ENCODE peak calls at places on chromosomes 2 and 18, in seven cellular contexts. W is aorta, N is A172, L is hepatic stellate cell, P is trophoblast cell, A is NCI-H1105, Q is HFF-Myc. T is an unnamed sample.
A peak's percentile ranks its signal among the peaks of the same experiment; 100 is the strongest.

GRCh38 chr2:175003875-175004729 is 1.1 kb downstream of the CHN1 start:
- DNase-seq in W (no peak), N (peak; percentile 14), L (no peak), P (peak; percentile 16), A (no peak), Q (no peak), T (no peak)

GRCh38 chr2:232316382-232317190 is 62.0 kb upstream of the ALPP start:
- DNase-seq in W (peak; percentile 59), N (peak; percentile 21), L (no peak), P (no peak), A (no peak), Q (no peak), T (no peak)

GRCh38 chr2:36468463-36469266 is 113.1 kb downstream of the CRIM1 start:
- DNase-seq in W (no peak), N (no peak), L (no peak), P (no peak), A (no peak), Q (no peak), T (no peak)

GRCh38 chr2:234681206-234681605 is 184.3 kb upstream of the ARL4C start:
- DNase-seq in W (no peak), N (no peak), L (no peak), P (no peak), A (no peak), Q (no peak), T (no peak)

GRCh38 chr2:84846041-84846663 is 34.7 kb downstream of the TRABD2A start:
- DNase-seq in W (no peak), N (no peak), L (peak; percentile 22), P (no peak), A (no peak), Q (no peak), T (no peak)

GRCh38 chr2:32591669-32592463 is 36.0 kb upstream of the TTC27 start:
- DNase-seq in W (no peak), N (peak; percentile 6), L (no peak), P (no peak), A (no peak), Q (no peak), T (no peak)

GRCh38 chr2:180359522-180360282 is 352.6 kb upstream of the CWC22 start:
- DNase-seq in W (no peak), N (peak; percentile 2), L (no peak), P (no peak), A (peak; percentile 42), Q (no peak), T (no peak)

GRCh38 chr2:9214866-9215265 is 8.3 kb downstream of the ASAP2 start:
- DNase-seq in W (no peak), N (no peak), L (no peak), P (peak; percentile 91), A (no peak), Q (no peak), T (no peak)

GRCh38 chr2:112636605-112637288 is 9.0 kb upstream of the SLC20A1 start:
- DNase-seq in W (no peak), N (no peak), L (no peak), P (peak; percentile 40), A (no peak), Q (no peak), T (no peak)

GRCh38 chr2:71922091-71922490 is 225.6 kb downstream of the CYP26B1 start:
- DNase-seq in W (no peak), N (no peak), L (no peak), P (no peak), A (no peak), Q (no peak), T (no peak)

GRCh38 chr2:54077088-54077900 is 38.1 kb upstream of the ACYP2 start:
- DNase-seq in W (no peak), N (no peak), L (no peak), P (no peak), A (no peak), Q (no peak), T (no peak)

GRCh38 chr18:55387139-55387984 is 200.6 kb downstream of the TCF4 start:
- DNase-seq in W (no peak), N (no peak), L (no peak), P (no peak), A (no peak), Q (no peak), T (no peak)

GRCh38 chr2:171957061-171957460 is 34.8 kb downstream of the HAT1 start:
- DNase-seq in W (no peak), N (peak; percentile 12), L (no peak), P (no peak), A (no peak), Q (peak; percentile 25), T (no peak)

GRCh38 chr18:5285326-5285725 is 10.2 kb downstream of the ZBTB14 start:
- DNase-seq in W (no peak), N (no peak), L (no peak), P (no peak), A (peak; percentile 38), Q (no peak), T (no peak)

GRCh38 chr2:71716697-71717624 is 263.6 kb downstream of the DYSF start:
- DNase-seq in W (peak; percentile 98), N (peak; percentile 95), L (peak; percentile 92), P (no peak), A (no peak), Q (peak; percentile 81), T (peak; percentile 92)

GRCh38 chr2:55048514-55048924 is 1.7 kb downstream of the RTN4 start:
- DNase-seq in W (no peak), N (peak; percentile 31), L (peak; percentile 21), P (peak; percentile 74), A (no peak), Q (no peak), T (no peak)

GRCh38 chr18:27879540-27879939 is 297.4 kb downstream of the CDH2 start:
- DNase-seq in W (no peak), N (no peak), L (no peak), P (no peak), A (no peak), Q (no peak), T (no peak)

GRCh38 chr2:182115258-182115657 is 129.6 kb downstream of the PPP1R1C start:
- DNase-seq in W (no peak), N (peak; percentile 28), L (no peak), P (no peak), A (no peak), Q (no peak), T (no peak)

GRCh38 chr18:42925036-42925435 is 190.4 kb downstream of the RIT2 start:
- DNase-seq in W (no peak), N (no peak), L (no peak), P (no peak), A (no peak), Q (no peak), T (no peak)

GRCh38 chr2:65402339-65402738 is 30.1 kb downstream of the SPRED2 start:
- DNase-seq in W (no peak), N (no peak), L (no peak), P (no peak), A (no peak), Q (no peak), T (no peak)

GRCh38 chr2:96927420-96928171 is 57.7 kb upstream of the SEMA4C start:
- DNase-seq in W (no peak), N (no peak), L (peak; percentile 46), P (no peak), A (peak; percentile 92), Q (no peak), T (peak; percentile 65)

GRCh38 chr2:164721425-164721824 is 100.1 kb upstream of the GRB14 start:
- DNase-seq in W (no peak), N (no peak), L (no peak), P (no peak), A (no peak), Q (no peak), T (no peak)

GRCh38 chr2:8545676-8546318 is 136.1 kb upstream of the ID2 start:
- DNase-seq in W (peak; percentile 67), N (no peak), L (no peak), P (no peak), A (no peak), Q (no peak), T (peak; percentile 37)

GRCh38 chr2:44118257-44118656 is 50.4 kb upstream of the PPM1B start:
- DNase-seq in W (no peak), N (no peak), L (no peak), P (peak; percentile 76), A (no peak), Q (no peak), T (no peak)

GRCh38 chr2:13669607-13670006 is 952.9 kb downstream of the TRIB2 start:
- DNase-seq in W (no peak), N (peak; percentile 14), L (no peak), P (no peak), A (no peak), Q (no peak), T (no peak)

GRCh38 chr2:142052220-142052863 is 78.5 kb downstream of the LRP1B start:
- DNase-seq in W (no peak), N (peak; percentile 13), L (no peak), P (no peak), A (no peak), Q (no peak), T (no peak)

GRCh38 chr2:108640731-108641130 is 78.6 kb upstream of the RANBP2 start:
- DNase-seq in W (no peak), N (peak; percentile 85), L (peak; percentile 77), P (peak; percentile 52), A (no peak), Q (no peak), T (no peak)

GRCh38 chr18:40431071-40431998 is 1523.7 kb upstream of the PIK3C3 start:
- DNase-seq in W (no peak), N (peak; percentile 4), L (no peak), P (no peak), A (peak; percentile 28), Q (no peak), T (no peak)

GRCh38 chr2:199136241-199136640 is 321.5 kb downstream of the SATB2 start:
- DNase-seq in W (no peak), N (no peak), L (no peak), P (no peak), A (no peak), Q (no peak), T (no peak)

GRCh38 chr2:228526687-228527086 is 345.2 kb upstream of the SPHKAP start:
- DNase-seq in W (no peak), N (no peak), L (no peak), P (no peak), A (no peak), Q (no peak), T (no peak)

GRCh38 chr2:225270861-225271260 is 128.6 kb upstream of the NYAP2 start:
- DNase-seq in W (no peak), N (peak; percentile 77), L (peak; percentile 8), P (peak; percentile 43), A (peak; percentile 28), Q (peak; percentile 22), T (no peak)

GRCh38 chr2:239947361-239948045 is 77.6 kb downstream of the NDUFA10 start:
- DNase-seq in W (peak; percentile 68), N (no peak), L (no peak), P (no peak), A (no peak), Q (no peak), T (peak; percentile 53)

GRCh38 chr2:149767516-149767974 is 180.0 kb upstream of the MMADHC start:
- DNase-seq in W (no peak), N (peak; percentile 69), L (peak; percentile 17), P (no peak), A (peak; percentile 9), Q (no peak), T (no peak)